ENCODE peak calls at places on chromosomes 16 and 17, in seven cellular contexts. One of them, this sample, is unnamed.

GRCh38 chr16:85027968-85028637 is 508 bp downstream of the KIAA0513 start:
- ATAC-seq in GM12878: peak
- ATAC-seq in activated naive CD8-positive, alpha-beta T cell treated with anti-CD3 and anti-CD28 coated beads, Interleukin-2, amount 10 ng/mL, durations not matched to agents 7 days and 5 days: peak
- ATAC-seq in body of pancreas: peak
- ATAC-seq in activated T-cell treated with anti-CD3 and anti-CD28 coated beads, Interleukin-2, amount 50 U/mL, for 4 hours: no peak
- ATAC-seq in PC-3: peak
- ATAC-seq in IMR-90: peak
- ATAC-seq in this sample: peak

GRCh38 chr17:47265983-47266541 is 12.4 kb downstream of the ITGB3 start:
- ATAC-seq in GM12878: peak
- ATAC-seq in activated naive CD8-positive, alpha-beta T cell treated with anti-CD3 and anti-CD28 coated beads, Interleukin-2, amount 10 ng/mL, durations not matched to agents 7 days and 5 days: no peak
- ATAC-seq in body of pancreas: no peak
- ATAC-seq in activated T-cell treated with anti-CD3 and anti-CD28 coated beads, Interleukin-2, amount 50 U/mL, for 4 hours: no peak
- ATAC-seq in PC-3: peak
- ATAC-seq in IMR-90: no peak
- ATAC-seq in this sample: peak

GRCh38 chr17:71535311-71535710 is 585.5 kb upstream of the SOX9 start:
- ATAC-seq in GM12878: no peak
- ATAC-seq in activated naive CD8-positive, alpha-beta T cell treated with anti-CD3 and anti-CD28 coated beads, Interleukin-2, amount 10 ng/mL, durations not matched to agents 7 days and 5 days: no peak
- ATAC-seq in body of pancreas: no peak
- ATAC-seq in activated T-cell treated with anti-CD3 and anti-CD28 coated beads, Interleukin-2, amount 50 U/mL, for 4 hours: no peak
- ATAC-seq in PC-3: no peak
- ATAC-seq in IMR-90: no peak
- ATAC-seq in this sample: no peak

GRCh38 chr17:41772586-41773189 is 13.8 kb downstream of the JUP start:
- ATAC-seq in GM12878: no peak
- ATAC-seq in activated naive CD8-positive, alpha-beta T cell treated with anti-CD3 and anti-CD28 coated beads, Interleukin-2, amount 10 ng/mL, durations not matched to agents 7 days and 5 days: no peak
- ATAC-seq in body of pancreas: no peak
- ATAC-seq in activated T-cell treated with anti-CD3 and anti-CD28 coated beads, Interleukin-2, amount 50 U/mL, for 4 hours: no peak
- ATAC-seq in PC-3: no peak
- ATAC-seq in IMR-90: no peak
- ATAC-seq in this sample: no peak

GRCh38 chr17:42049834-42050359 is 504 bp downstream of the C17orf113 start:
- ATAC-seq in GM12878: peak
- ATAC-seq in activated naive CD8-positive, alpha-beta T cell treated with anti-CD3 and anti-CD28 coated beads, Interleukin-2, amount 10 ng/mL, durations not matched to agents 7 days and 5 days: no peak
- ATAC-seq in body of pancreas: peak
- ATAC-seq in activated T-cell treated with anti-CD3 and anti-CD28 coated beads, Interleukin-2, amount 50 U/mL, for 4 hours: no peak
- ATAC-seq in PC-3: peak
- ATAC-seq in IMR-90: peak
- ATAC-seq in this sample: no peak

GRCh38 chr16:30722443-30722842 is 23.5 kb downstream of the SRCAP start:
- ATAC-seq in GM12878: peak
- ATAC-seq in activated naive CD8-positive, alpha-beta T cell treated with anti-CD3 and anti-CD28 coated beads, Interleukin-2, amount 10 ng/mL, durations not matched to agents 7 days and 5 days: no peak
- ATAC-seq in body of pancreas: no peak
- ATAC-seq in activated T-cell treated with anti-CD3 and anti-CD28 coated beads, Interleukin-2, amount 50 U/mL, for 4 hours: peak
- ATAC-seq in PC-3: no peak
- ATAC-seq in IMR-90: no peak
- ATAC-seq in this sample: no peak

GRCh38 chr17:58377005-58377660 is 25.1 kb upstream of the SUPT4H1 start:
- ATAC-seq in GM12878: no peak
- ATAC-seq in activated naive CD8-positive, alpha-beta T cell treated with anti-CD3 and anti-CD28 coated beads, Interleukin-2, amount 10 ng/mL, durations not matched to agents 7 days and 5 days: no peak
- ATAC-seq in body of pancreas: peak
- ATAC-seq in activated T-cell treated with anti-CD3 and anti-CD28 coated beads, Interleukin-2, amount 50 U/mL, for 4 hours: no peak
- ATAC-seq in PC-3: peak
- ATAC-seq in IMR-90: no peak
- ATAC-seq in this sample: no peak

GRCh38 chr17:17467720-17468119 is 9.1 kb upstream of the MED9 start:
- ATAC-seq in GM12878: no peak
- ATAC-seq in activated naive CD8-positive, alpha-beta T cell treated with anti-CD3 and anti-CD28 coated beads, Interleukin-2, amount 10 ng/mL, durations not matched to agents 7 days and 5 days: no peak
- ATAC-seq in body of pancreas: peak
- ATAC-seq in activated T-cell treated with anti-CD3 and anti-CD28 coated beads, Interleukin-2, amount 50 U/mL, for 4 hours: no peak
- ATAC-seq in PC-3: peak
- ATAC-seq in IMR-90: no peak
- ATAC-seq in this sample: no peak

GRCh38 chr17:18377437-18378204 is at the start of gene EVPLL:
- ATAC-seq in GM12878: peak
- ATAC-seq in activated naive CD8-positive, alpha-beta T cell treated with anti-CD3 and anti-CD28 coated beads, Interleukin-2, amount 10 ng/mL, durations not matched to agents 7 days and 5 days: peak
- ATAC-seq in body of pancreas: no peak
- ATAC-seq in activated T-cell treated with anti-CD3 and anti-CD28 coated beads, Interleukin-2, amount 50 U/mL, for 4 hours: no peak
- ATAC-seq in PC-3: peak
- ATAC-seq in IMR-90: no peak
- ATAC-seq in this sample: no peak

GRCh38 chr16:28596840-28597691 is at the start of gene SULT1A2:
- ATAC-seq in GM12878: no peak
- ATAC-seq in activated naive CD8-positive, alpha-beta T cell treated with anti-CD3 and anti-CD28 coated beads, Interleukin-2, amount 10 ng/mL, durations not matched to agents 7 days and 5 days: no peak
- ATAC-seq in body of pancreas: peak
- ATAC-seq in activated T-cell treated with anti-CD3 and anti-CD28 coated beads, Interleukin-2, amount 50 U/mL, for 4 hours: no peak
- ATAC-seq in PC-3: no peak
- ATAC-seq in IMR-90: peak
- ATAC-seq in this sample: no peak

GRCh38 chr17:73354423-73355284 is 42.9 kb upstream of the CDC42EP4 start:
- ATAC-seq in GM12878: no peak
- ATAC-seq in activated naive CD8-positive, alpha-beta T cell treated with anti-CD3 and anti-CD28 coated beads, Interleukin-2, amount 10 ng/mL, durations not matched to agents 7 days and 5 days: no peak
- ATAC-seq in body of pancreas: no peak
- ATAC-seq in activated T-cell treated with anti-CD3 and anti-CD28 coated beads, Interleukin-2, amount 50 U/mL, for 4 hours: no peak
- ATAC-seq in PC-3: no peak
- ATAC-seq in IMR-90: no peak
- ATAC-seq in this sample: no peak

GRCh38 chr17:13016881-13017622 is 775 bp downstream of the ELAC2 start:
- ATAC-seq in GM12878: peak
- ATAC-seq in activated naive CD8-positive, alpha-beta T cell treated with anti-CD3 and anti-CD28 coated beads, Interleukin-2, amount 10 ng/mL, durations not matched to agents 7 days and 5 days: no peak
- ATAC-seq in body of pancreas: peak
- ATAC-seq in activated T-cell treated with anti-CD3 and anti-CD28 coated beads, Interleukin-2, amount 50 U/mL, for 4 hours: peak
- ATAC-seq in PC-3: peak
- ATAC-seq in IMR-90: peak
- ATAC-seq in this sample: peak

GRCh38 chr17:72632026-72632684 is 460.3 kb downstream of the SLC39A11 start:
- ATAC-seq in GM12878: no peak
- ATAC-seq in activated naive CD8-positive, alpha-beta T cell treated with anti-CD3 and anti-CD28 coated beads, Interleukin-2, amount 10 ng/mL, durations not matched to agents 7 days and 5 days: no peak
- ATAC-seq in body of pancreas: no peak
- ATAC-seq in activated T-cell treated with anti-CD3 and anti-CD28 coated beads, Interleukin-2, amount 50 U/mL, for 4 hours: no peak
- ATAC-seq in PC-3: peak
- ATAC-seq in IMR-90: no peak
- ATAC-seq in this sample: no peak

GRCh38 chr16:12262454-12263180 is 286.1 kb downstream of the SNX29 start:
- ATAC-seq in GM12878: no peak
- ATAC-seq in activated naive CD8-positive, alpha-beta T cell treated with anti-CD3 and anti-CD28 coated beads, Interleukin-2, amount 10 ng/mL, durations not matched to agents 7 days and 5 days: no peak
- ATAC-seq in body of pancreas: peak
- ATAC-seq in activated T-cell treated with anti-CD3 and anti-CD28 coated beads, Interleukin-2, amount 50 U/mL, for 4 hours: no peak
- ATAC-seq in PC-3: no peak
- ATAC-seq in IMR-90: no peak
- ATAC-seq in this sample: no peak

GRCh38 chr17:79714129-79714528 is 16.6 kb upstream of the ENPP7 start:
- ATAC-seq in GM12878: no peak
- ATAC-seq in activated naive CD8-positive, alpha-beta T cell treated with anti-CD3 and anti-CD28 coated beads, Interleukin-2, amount 10 ng/mL, durations not matched to agents 7 days and 5 days: no peak
- ATAC-seq in body of pancreas: no peak
- ATAC-seq in activated T-cell treated with anti-CD3 and anti-CD28 coated beads, Interleukin-2, amount 50 U/mL, for 4 hours: no peak
- ATAC-seq in PC-3: no peak
- ATAC-seq in IMR-90: no peak
- ATAC-seq in this sample: no peak

GRCh38 chr16:16172991-16173390 is 50.3 kb downstream of the ABCC6 start:
- ATAC-seq in GM12878: no peak
- ATAC-seq in activated naive CD8-positive, alpha-beta T cell treated with anti-CD3 and anti-CD28 coated beads, Interleukin-2, amount 10 ng/mL, durations not matched to agents 7 days and 5 days: no peak
- ATAC-seq in body of pancreas: no peak
- ATAC-seq in activated T-cell treated with anti-CD3 and anti-CD28 coated beads, Interleukin-2, amount 50 U/mL, for 4 hours: no peak
- ATAC-seq in PC-3: no peak
- ATAC-seq in IMR-90: no peak
- ATAC-seq in this sample: no peak

GRCh38 chr16:74807052-74807646 is 32.5 kb upstream of the FA2H start:
- ATAC-seq in GM12878: no peak
- ATAC-seq in activated naive CD8-positive, alpha-beta T cell treated with anti-CD3 and anti-CD28 coated beads, Interleukin-2, amount 10 ng/mL, durations not matched to agents 7 days and 5 days: no peak
- ATAC-seq in body of pancreas: no peak
- ATAC-seq in activated T-cell treated with anti-CD3 and anti-CD28 coated beads, Interleukin-2, amount 50 U/mL, for 4 hours: no peak
- ATAC-seq in PC-3: no peak
- ATAC-seq in IMR-90: no peak
- ATAC-seq in this sample: no peak

GRCh38 chr16:64507240-64508024 is 614.4 kb downstream of the CDH11 start:
- ATAC-seq in GM12878: no peak
- ATAC-seq in activated naive CD8-positive, alpha-beta T cell treated with anti-CD3 and anti-CD28 coated beads, Interleukin-2, amount 10 ng/mL, durations not matched to agents 7 days and 5 days: no peak
- ATAC-seq in body of pancreas: no peak
- ATAC-seq in activated T-cell treated with anti-CD3 and anti-CD28 coated beads, Interleukin-2, amount 50 U/mL, for 4 hours: no peak
- ATAC-seq in PC-3: no peak
- ATAC-seq in IMR-90: no peak
- ATAC-seq in this sample: no peak

GRCh38 chr17:41100081-41100480 is 1.9 kb downstream of the KRTAP4-16 start:
- ATAC-seq in GM12878: no peak
- ATAC-seq in activated naive CD8-positive, alpha-beta T cell treated with anti-CD3 and anti-CD28 coated beads, Interleukin-2, amount 10 ng/mL, durations not matched to agents 7 days and 5 days: no peak
- ATAC-seq in body of pancreas: no peak
- ATAC-seq in activated T-cell treated with anti-CD3 and anti-CD28 coated beads, Interleukin-2, amount 50 U/mL, for 4 hours: no peak
- ATAC-seq in PC-3: no peak
- ATAC-seq in IMR-90: no peak
- ATAC-seq in this sample: no peak

GRCh38 chr16:49846800-49847199 is 9.1 kb downstream of the ZNF423 start:
- ATAC-seq in GM12878: no peak
- ATAC-seq in activated naive CD8-positive, alpha-beta T cell treated with anti-CD3 and anti-CD28 coated beads, Interleukin-2, amount 10 ng/mL, durations not matched to agents 7 days and 5 days: no peak
- ATAC-seq in body of pancreas: no peak
- ATAC-seq in activated T-cell treated with anti-CD3 and anti-CD28 coated beads, Interleukin-2, amount 50 U/mL, for 4 hours: no peak
- ATAC-seq in PC-3: no peak
- ATAC-seq in IMR-90: no peak
- ATAC-seq in this sample: no peak

GRCh38 chr17:76532072-76532651 is 5.3 kb downstream of the CYGB start:
- ATAC-seq in GM12878: no peak
- ATAC-seq in activated naive CD8-positive, alpha-beta T cell treated with anti-CD3 and anti-CD28 coated beads, Interleukin-2, amount 10 ng/mL, durations not matched to agents 7 days and 5 days: no peak
- ATAC-seq in body of pancreas: no peak
- ATAC-seq in activated T-cell treated with anti-CD3 and anti-CD28 coated beads, Interleukin-2, amount 50 U/mL, for 4 hours: no peak
- ATAC-seq in PC-3: no peak
- ATAC-seq in IMR-90: no peak
- ATAC-seq in this sample: no peak

GRCh38 chr17:69525920-69526841 is 111.7 kb downstream of the MAP2K6 start:
- ATAC-seq in GM12878: peak
- ATAC-seq in activated naive CD8-positive, alpha-beta T cell treated with anti-CD3 and anti-CD28 coated beads, Interleukin-2, amount 10 ng/mL, durations not matched to agents 7 days and 5 days: no peak
- ATAC-seq in body of pancreas: peak
- ATAC-seq in activated T-cell treated with anti-CD3 and anti-CD28 coated beads, Interleukin-2, amount 50 U/mL, for 4 hours: no peak
- ATAC-seq in PC-3: peak
- ATAC-seq in IMR-90: peak
- ATAC-seq in this sample: no peak

GRCh38 chr16:55809851-55810250 is 23.0 kb downstream of the CES1 start:
- ATAC-seq in GM12878: no peak
- ATAC-seq in activated naive CD8-positive, alpha-beta T cell treated with anti-CD3 and anti-CD28 coated beads, Interleukin-2, amount 10 ng/mL, durations not matched to agents 7 days and 5 days: no peak
- ATAC-seq in body of pancreas: no peak
- ATAC-seq in activated T-cell treated with anti-CD3 and anti-CD28 coated beads, Interleukin-2, amount 50 U/mL, for 4 hours: no peak
- ATAC-seq in PC-3: no peak
- ATAC-seq in IMR-90: no peak
- ATAC-seq in this sample: no peak

GRCh38 chr17:7363311-7363710 is 8.4 kb downstream of the TMEM95 start:
- ATAC-seq in GM12878: no peak
- ATAC-seq in activated naive CD8-positive, alpha-beta T cell treated with anti-CD3 and anti-CD28 coated beads, Interleukin-2, amount 10 ng/mL, durations not matched to agents 7 days and 5 days: no peak
- ATAC-seq in body of pancreas: no peak
- ATAC-seq in activated T-cell treated with anti-CD3 and anti-CD28 coated beads, Interleukin-2, amount 50 U/mL, for 4 hours: no peak
- ATAC-seq in PC-3: no peak
- ATAC-seq in IMR-90: peak
- ATAC-seq in this sample: no peak

GRCh38 chr16:89749637-89750036 is 28.3 kb downstream of the ZNF276 start:
- ATAC-seq in GM12878: no peak
- ATAC-seq in activated naive CD8-positive, alpha-beta T cell treated with anti-CD3 and anti-CD28 coated beads, Interleukin-2, amount 10 ng/mL, durations not matched to agents 7 days and 5 days: no peak
- ATAC-seq in body of pancreas: no peak
- ATAC-seq in activated T-cell treated with anti-CD3 and anti-CD28 coated beads, Interleukin-2, amount 50 U/mL, for 4 hours: no peak
- ATAC-seq in PC-3: no peak
- ATAC-seq in IMR-90: no peak
- ATAC-seq in this sample: no peak

This sample was measured in activated T-helper 17 cell treated with anti-CD3 and anti-CD28 coated beads, Interleukin-2, amount 50 U/mL, for 72 hours.